ENCODE peak calls at places on chromosomes 6 and 20, in five cellular contexts. A is stomach, X is H1, M is thyroid gland, L is lower leg skin. G is an unnamed sample.

GRCh38 chr6:24664049-24664987 is 2.4 kb downstream of the TDP2 start:
- DNase-seq in L (no peak), X (no peak), A (no peak), M (no peak), G (no peak)

GRCh38 chr20:20461526-20461925 is 93.6 kb downstream of the INSM1 start:
- DNase-seq in X (no peak), M (no peak), L (no peak), A (no peak), G (no peak)

GRCh38 chr20:63350597-63351379 is 10.4 kb downstream of the CHRNA4 start:
- DNase-seq in A (no peak), X (no peak), M (no peak), L (no peak), G (no peak)

GRCh38 chr6:42434237-42434636 is 17.5 kb downstream of the TRERF1 start:
- DNase-seq in L (no peak), M (no peak), X (no peak), A (no peak), G (no peak)

GRCh38 chr6:2865270-2866182 is 23.9 kb upstream of the SERPINB1 start:
- DNase-seq in X (no peak), A (no peak), M (no peak), L (no peak), G (no peak)

GRCh38 chr6:29734046-29735018 is 11.1 kb downstream of the HLA-F start:
- DNase-seq in X (no peak), L (peak), A (no peak), M (no peak), G (no peak)

GRCh38 chr6:117976030-117976651 is 69.1 kb downstream of the SLC35F1 start:
- DNase-seq in M (no peak), A (no peak), L (no peak), X (no peak), G (no peak)

GRCh38 chr6:63597142-63598000 is 25.1 kb downstream of the LOC128125822 start:
- DNase-seq in A (no peak), M (no peak), L (no peak), X (no peak), G (no peak)

GRCh38 chr6:106136172-106136571 is 50.0 kb downstream of the PRDM1 start:
- DNase-seq in X (no peak), L (peak), M (no peak), A (no peak), G (no peak)

GRCh38 chr6:108174371-108175175 is 8.8 kb downstream of the NR2E1 start:
- DNase-seq in X (peak), A (no peak), M (peak), L (no peak), G (no peak)

GRCh38 chr6:34791164-34791841 is 580 bp upstream of the BLTP3A start:
- DNase-seq in A (peak), X (peak), L (peak), M (peak), G (peak)

GRCh38 chr6:148971027-148971927 is 224.4 kb downstream of the UST start:
- DNase-seq in X (no peak), A (no peak), M (no peak), L (no peak), G (no peak)

GRCh38 chr6:158283304-158284005 is 28.8 kb upstream of the TULP4 start:
- DNase-seq in X (no peak), A (no peak), M (no peak), L (peak), G (peak)

GRCh38 chr20:41392871-41393704 is 26.5 kb upstream of the EMILIN3 start:
- DNase-seq in M (peak), L (peak), X (no peak), A (peak), G (peak)

GRCh38 chr6:93423542-93423941 is 4.2 kb upstream of the EPHA7 start:
- DNase-seq in L (no peak), A (no peak), M (peak), X (peak), G (peak)

GRCh38 chr6:108127826-108128225 is 38.0 kb upstream of the NR2E1 start:
- DNase-seq in X (no peak), A (no peak), M (no peak), L (peak), G (no peak)

GRCh38 chr6:105499928-105500327 is 97.0 kb upstream of the PREP start:
- DNase-seq in M (no peak), A (no peak), L (no peak), X (no peak), G (no peak)

GRCh38 chr6:40353967-40354452 is 233.2 kb downstream of the LRFN2 start:
- DNase-seq in L (peak), X (peak), M (no peak), A (no peak), G (no peak)

GRCh38 chr6:53273356-53273755 is 75.4 kb downstream of the ELOVL5 start:
- DNase-seq in A (no peak), L (no peak), M (no peak), X (no peak), G (no peak)

GRCh38 chr20:4740774-4741431 is 19.2 kb downstream of the PRND start:
- DNase-seq in X (peak), A (peak), L (no peak), M (peak), G (peak)

GRCh38 chr6:152170702-152171667 is 363.5 kb downstream of the ESR1 start:
- DNase-seq in A (peak), L (no peak), X (no peak), M (no peak), G (no peak)

GRCh38 chr20:63056236-63057132 is 49.7 kb upstream of the BHLHE23 start:
- DNase-seq in X (peak), A (peak), L (peak), M (peak), G (no peak)

GRCh38 chr20:57071283-57071701 is 195.1 kb downstream of the BMP7 start:
- DNase-seq in L (no peak), A (no peak), X (peak), M (no peak), G (peak)

GRCh38 chr20:32977281-32978008 is 26.8 kb downstream of the SUN5 start:
- DNase-seq in L (peak), A (no peak), M (no peak), X (no peak), G (no peak)

GRCh38 chr20:21550587-21550986 is 36.7 kb upstream of the NKX2-2 start:
- DNase-seq in X (no peak), M (no peak), L (peak), A (no peak), G (no peak)
- TF ChIP-seq POLR2A in X (no peak), M (no peak), L (no peak), A (no peak), G (no peak)

GRCh38 chr6:66496659-66497058 is 789.6 kb upstream of the EYS start:
- DNase-seq in L (no peak), X (no peak), A (no peak), M (no peak), G (no peak)
- TF ChIP-seq CTCF in L (no peak), X (peak), A (no peak), M (no peak), G (peak)

DNA sequence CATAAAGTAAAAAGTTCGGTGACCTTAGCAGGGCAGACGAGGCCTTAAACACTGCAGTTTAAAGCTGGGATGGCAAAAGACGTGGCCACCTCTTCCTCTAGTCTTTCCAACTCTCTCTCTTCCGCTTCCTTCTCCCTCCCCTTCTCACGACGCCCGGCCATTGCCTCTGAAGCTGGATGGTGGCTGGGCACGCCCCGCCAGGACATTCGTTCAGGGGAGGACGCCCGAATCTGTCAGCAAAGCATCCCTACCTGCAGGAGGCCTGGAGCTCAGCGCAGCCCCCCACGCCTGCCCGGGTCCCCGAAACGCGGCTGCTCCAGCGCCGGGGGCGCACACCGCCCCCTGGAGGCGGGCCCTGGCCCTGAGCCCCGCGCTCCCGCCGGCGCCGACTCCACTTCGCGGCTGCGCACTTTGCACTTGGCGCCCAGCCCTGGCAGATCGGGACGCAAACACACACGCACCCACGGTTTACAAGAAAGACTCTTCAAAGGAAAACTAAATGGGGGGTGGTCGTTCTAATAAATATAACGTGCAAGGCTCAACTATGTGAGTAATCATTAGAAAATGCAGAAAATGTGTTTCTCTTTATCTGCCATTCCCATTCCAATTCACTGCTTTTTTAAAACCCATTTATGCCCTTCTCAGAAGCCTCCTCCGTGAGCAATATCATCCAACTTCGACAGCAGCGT is 54.7 kb upstream of the FOXC1 start:
- DNase-seq in L (peak), A (peak), M (peak), X (no peak), G (peak)
- TF ChIP-seq POLR2A in L (no peak), A (no peak), M (no peak), X (no peak), G (no peak)

GRCh38 chr6:150549007-150549406 is 50.7 kb upstream of the PLEKHG1 start:
- DNase-seq in L (no peak), A (no peak), X (no peak), M (no peak), G (no peak)
- TF ChIP-seq CTCF in L (no peak), A (no peak), X (peak), M (no peak), G (no peak)

GRCh38 chr6:33075568-33076405 is at the start of gene HLA-DPB1:
- DNase-seq in A (no peak), L (no peak), X (no peak), M (no peak), G (no peak)
- TF ChIP-seq POLR2A in A (no peak), L (no peak), X (no peak), M (no peak), G (no peak)

GRCh38 chr20:45098096-45098773 is 2.7 kb downstream of the KCNS1 start:
- DNase-seq in M (peak), L (no peak), X (peak), A (peak), G (peak)

GRCh38 chr20:45096781-45097180 is 4.1 kb downstream of the KCNS1 start:
- DNase-seq in A (no peak), M (no peak), X (no peak), L (no peak), G (no peak)

GRCh38 chr20:45095753-45096371 is 5.1 kb downstream of the KCNS1 start:
- DNase-seq in L (no peak), A (peak), X (peak), M (peak), G (peak)

GRCh38 chr20:45094864-45095574 is 5.9 kb downstream of the KCNS1 start:
- DNase-seq in X (no peak), L (no peak), A (no peak), M (no peak), G (no peak)

DNA sequence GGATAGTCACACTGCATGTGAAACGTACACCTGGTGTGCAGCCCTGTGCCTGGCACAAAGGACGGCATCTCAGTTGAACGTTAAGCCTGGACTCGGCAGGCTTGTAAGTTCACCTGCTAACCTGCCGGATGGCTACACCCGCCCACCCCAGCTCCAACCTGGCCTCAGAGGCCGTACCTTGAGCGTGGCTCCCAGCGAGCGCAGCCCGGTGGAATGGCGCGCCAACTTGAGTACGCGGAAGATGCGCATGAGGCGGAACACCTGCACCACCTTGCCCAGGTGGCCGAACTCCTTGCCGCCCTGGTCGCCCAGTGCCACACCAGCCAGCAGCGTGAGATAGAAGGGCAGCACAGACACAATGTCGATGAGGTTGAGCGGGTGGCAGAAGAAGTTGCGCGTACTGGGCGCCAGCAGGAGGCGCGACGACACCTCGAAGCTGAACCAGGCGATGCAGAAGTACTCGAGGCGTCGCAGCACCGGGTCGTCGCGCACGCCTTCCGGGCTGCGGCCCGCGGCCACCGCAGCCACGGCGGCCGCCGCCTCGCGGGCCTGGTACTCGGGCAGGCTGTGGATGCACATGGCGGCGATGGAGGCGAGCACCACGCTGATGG is 3.3 kb downstream of the KCNS1 start:
- DNase-seq in M (peak), A (no peak), L (no peak), X (no peak), G (peak)
- TF ChIP-seq CTCF in M (peak), A (no peak), L (no peak), X (peak), G (peak)

DNA sequence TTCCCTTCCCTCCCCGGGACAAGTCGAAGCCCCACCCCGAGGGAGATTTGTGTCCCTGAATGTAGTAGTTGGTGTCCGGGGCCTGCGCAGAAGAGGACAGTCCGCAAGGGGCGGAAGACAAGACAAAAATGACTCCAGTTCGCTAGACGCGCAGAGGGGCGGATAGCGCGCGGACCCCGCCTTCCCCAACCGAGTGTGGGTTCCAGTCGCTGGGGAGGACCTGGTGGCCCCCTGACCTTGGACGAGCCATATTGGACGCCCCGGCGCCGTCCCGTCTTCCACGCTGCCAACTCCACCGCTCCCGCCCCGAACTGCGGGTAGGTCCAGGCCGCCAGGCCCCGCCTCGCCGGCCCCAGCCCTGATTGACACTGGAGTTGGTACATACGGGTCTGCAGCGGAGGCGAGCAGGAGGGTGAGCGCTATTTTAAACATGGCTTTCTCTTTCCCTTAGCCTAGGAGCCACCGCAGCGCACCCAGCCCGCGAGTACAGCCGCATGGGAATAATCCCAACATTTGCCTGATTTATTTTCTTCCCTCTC is 802 bp downstream of the HMGN3 start:
- DNase-seq in M (peak), X (peak), A (peak), L (peak), G (peak)
- TF ChIP-seq POLR2A in M (no peak), X (peak), A (peak), L (no peak), G (no peak)

G was measured in testis.